ENCODE peak calls at places on chromosomes 6 and 20, in six cellular contexts. Z, S, D, R, K and I are unnamed samples.

GRCh38 chr6:116352515-116353471 is 18.0 kb upstream of the DSE start:
- DNase-seq in R (no peak), D (no peak), K (no peak), Z (no peak), S (no peak), I (no peak)

GRCh38 chr6:168612586-168612985 is 171.6 kb downstream of the SMOC2 start:
- DNase-seq in K (no peak), S (no peak), D (no peak), Z (no peak), R (no peak), I (no peak)

GRCh38 chr6:75412937-75413662 is 80.5 kb downstream of the FILIP1 start:
- DNase-seq in R (no peak), K (no peak), S (no peak), Z (no peak), D (no peak), I (no peak)

GRCh38 chr6:3001146-3001772 is 1.6 kb downstream of the NQO2 start:
- DNase-seq in S (no peak), Z (no peak), D (no peak), R (no peak), K (no peak), I (no peak)

GRCh38 chr20:4018015-4018748 is 2.8 kb upstream of the RNF24 start:
- DNase-seq in D (no peak), R (no peak), K (no peak), Z (no peak), S (no peak), I (no peak)

GRCh38 chr6:109961666-109962065 is 16.4 kb upstream of the GPR6 start:
- DNase-seq in K (peak), Z (peak), S (no peak), R (no peak), D (no peak), I (no peak)

GRCh38 chr6:144447487-144447886 is 162.4 kb downstream of the UTRN start:
- DNase-seq in R (no peak), S (no peak), K (no peak), Z (no peak), D (no peak), I (no peak)

GRCh38 chr6:30601436-30601814 is 15.6 kb downstream of the PPP1R10 start:
- DNase-seq in R (no peak), Z (no peak), S (no peak), D (no peak), K (no peak), I (no peak)

GRCh38 chr6:24493945-24494725 is 634 bp upstream of the ALDH5A1 start:
- DNase-seq in Z (no peak), K (no peak), R (no peak), D (no peak), S (no peak), I (no peak)

GRCh38 chr6:90538651-90539050 is 48.2 kb downstream of the MAP3K7 start:
- DNase-seq in K (no peak), Z (no peak), R (peak), D (no peak), S (no peak), I (no peak)

GRCh38 chr6:77604476-77604875 is 48.4 kb upstream of the MEI4 start:
- DNase-seq in Z (no peak), D (no peak), K (no peak), R (no peak), S (no peak), I (no peak)

GRCh38 chr6:90537723-90538407 is 49.0 kb downstream of the MAP3K7 start:
- DNase-seq in S (no peak), D (no peak), Z (no peak), K (no peak), R (no peak), I (no peak)

GRCh38 chr20:59455392-59456341 is 148.7 kb upstream of the PHACTR3 start:
- DNase-seq in S (no peak), K (no peak), R (no peak), D (peak), Z (no peak), I (peak)

GRCh38 chr6:2876210-2877056 is 26.7 kb downstream of the SERPINB9 start:
- DNase-seq in R (peak), Z (peak), D (peak), S (no peak), K (peak), I (no peak)

GRCh38 chr6:134446228-134446848 is 128.4 kb upstream of the SGK1 start:
- DNase-seq in Z (no peak), S (no peak), K (no peak), R (no peak), D (no peak), I (peak)

GRCh38 chr6:27668442-27669275 is 195.8 kb upstream of the ZNF184 start:
- DNase-seq in K (peak), S (no peak), R (no peak), D (peak), Z (no peak), I (no peak)

GRCh38 chr20:57960803-57961575 is 251.2 kb upstream of the PMEPA1 start:
- DNase-seq in R (no peak), S (no peak), D (no peak), Z (no peak), K (no peak), I (peak)

GRCh38 chr6:3750324-3751018 is 1.0 kb downstream of the PXDC1 start:
- DNase-seq in K (no peak), D (peak), S (no peak), R (peak), Z (no peak), I (peak)

GRCh38 chr6:132190815-132191175 is 210.5 kb downstream of the MOXD1 start:
- DNase-seq in Z (no peak), K (no peak), D (no peak), R (no peak), S (no peak), I (no peak)

GRCh38 chr6:107820571-107821261 is 3.4 kb downstream of the SCML4 start:
- DNase-seq in Z (peak), R (no peak), K (no peak), D (peak), S (no peak), I (no peak)

GRCh38 chr6:21871831-21872230 is 278.3 kb downstream of the SOX4 start:
- DNase-seq in D (no peak), S (no peak), R (no peak), Z (no peak), K (no peak), I (no peak)

GRCh38 chr20:54431545-54431944 is 43.8 kb upstream of the DOK5 start:
- DNase-seq in D (no peak), K (no peak), Z (no peak), S (no peak), R (no peak), I (no peak)

GRCh38 chr6:115216835-115217234 is 843.9 kb downstream of the FRK start:
- DNase-seq in Z (no peak), R (no peak), K (no peak), S (no peak), D (no peak), I (no peak)

GRCh38 chr20:59309218-59309617 is 8.8 kb downstream of the EDN3 start:
- DNase-seq in R (peak), K (no peak), S (no peak), Z (no peak), D (no peak), I (no peak)